ENCODE peak calls at places on chromosomes 1 and 21, in eight cellular contexts. N, W, T, H, E, I, Y and M are unnamed samples.
A peak's percentile ranks its signal among the peaks of the same experiment; 100 is the strongest.

GRCh38 chr21:46621457-46622182 is 13.9 kb upstream of the PRMT2 start:
- DNase-seq in I (no peak), Y (no peak), W (no peak), N (peak; percentile 62), H (no peak), E (no peak), T (no peak), M (no peak)

GRCh38 chr1:179816196-179816960 is 61.2 kb downstream of the TOR1AIP2 start:
- DNase-seq in E (peak; percentile 66), N (peak; percentile 73), W (no peak), Y (no peak), H (no peak), I (no peak), T (no peak), M (no peak)

GRCh38 chr1:6357243-6357929 is 36.2 kb downstream of the ACOT7 start:
- DNase-seq in H (no peak), W (peak; percentile 36), T (no peak), N (no peak), E (no peak), Y (peak; percentile 47), I (no peak), M (no peak)

GRCh38 chr1:183922197-183922596 is 115.3 kb downstream of the COLGALT2 start:
- DNase-seq in N (no peak), I (no peak), W (no peak), H (no peak), T (no peak), Y (no peak), E (no peak), M (no peak)

GRCh38 chr1:94553931-94554330 is 12.4 kb upstream of the F3 start:
- DNase-seq in E (no peak), N (no peak), H (no peak), W (no peak), Y (no peak), I (no peak), T (no peak), M (no peak)

GRCh38 chr1:89953072-89953626 is 41.8 kb upstream of the ZNF326 start:
- DNase-seq in I (peak; percentile 85), T (peak; percentile 36), N (no peak), E (no peak), W (peak; percentile 70), H (peak; percentile 36), Y (peak; percentile 82), M (peak; percentile 10)

GRCh38 chr1:90720137-90720636 is 3.1 kb upstream of the BARHL2 start:
- DNase-seq in N (no peak), Y (no peak), H (no peak), W (no peak), T (no peak), E (no peak), I (no peak), M (no peak)

GRCh38 chr1:54970901-54971300 is 9.5 kb upstream of the TMEM61 start:
- DNase-seq in Y (no peak), H (no peak), I (no peak), T (no peak), E (no peak), W (no peak), N (no peak), M (no peak)

GRCh38 chr1:218772575-218772974 is 401.1 kb upstream of the LYPLAL1 start:
- DNase-seq in N (no peak), Y (no peak), H (no peak), T (no peak), W (no peak), I (no peak), E (no peak), M (no peak)

GRCh38 chr1:94063379-94063778 is 57.6 kb downstream of the ABCA4 start:
- DNase-seq in W (peak; percentile 36), H (peak; percentile 48), I (peak; percentile 58), E (peak; percentile 40), Y (peak; percentile 35), N (peak; percentile 68), T (no peak), M (no peak)

GRCh38 chr1:37901191-37901892 is 42.0 kb upstream of the MTF1 start:
- DNase-seq in T (no peak), I (no peak), Y (no peak), W (no peak), E (no peak), H (no peak), N (no peak), M (no peak)

GRCh38 chr1:87104945-87105344 is 190.5 kb downstream of the HS2ST1 start:
- DNase-seq in T (no peak), H (no peak), Y (no peak), W (no peak), E (no peak), I (no peak), N (no peak), M (no peak)

GRCh38 chr1:87106867-87107266 is 192.4 kb downstream of the HS2ST1 start:
- DNase-seq in H (no peak), I (no peak), N (no peak), E (no peak), T (no peak), W (no peak), Y (no peak), M (no peak)

GRCh38 chr1:87109012-87109411 is 194.6 kb downstream of the HS2ST1 start:
- DNase-seq in Y (no peak), E (no peak), W (no peak), I (no peak), N (no peak), T (no peak), H (no peak), M (no peak)

GRCh38 chr1:87106158-87106557 is 191.7 kb downstream of the HS2ST1 start:
- DNase-seq in T (no peak), W (no peak), I (no peak), Y (no peak), N (no peak), H (no peak), E (no peak), M (no peak)

DNA sequence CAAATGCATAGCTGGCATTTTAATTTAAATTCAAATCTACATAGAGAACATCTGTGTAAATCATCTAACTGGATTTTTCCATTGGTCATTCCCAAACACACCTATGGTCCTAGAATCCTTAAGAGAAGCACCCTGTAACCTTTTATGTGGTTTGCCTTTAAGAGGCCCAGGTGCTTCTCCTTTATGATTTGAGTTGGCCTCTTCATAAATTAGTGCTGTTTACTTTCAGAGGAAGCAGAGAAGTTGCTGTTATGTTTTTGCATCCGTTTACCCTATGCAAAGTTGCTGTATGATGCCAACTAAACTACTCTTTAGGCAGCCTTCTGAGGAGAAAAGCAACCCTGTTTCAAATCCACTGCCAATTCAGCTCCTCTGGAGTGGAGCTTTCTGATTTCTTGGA is 193.8 kb downstream of the HS2ST1 start:
- DNase-seq in Y (no peak), I (no peak), H (no peak), W (no peak), N (no peak), E (no peak), T (no peak), M (no peak)
- H3K4me1 ChIP-seq in Y (no peaks in the 10 kb centered on the region), I (peaks cover 20% of the 10 kb centered on the region), H (no peaks in the 10 kb centered on the region), W (peaks cover 5% of the 10 kb centered on the region), N (no peaks in the 10 kb centered on the region), E (peaks cover 24% of the 10 kb centered on the region), T (peaks cover 20% of the 10 kb centered on the region), M (no peaks in the 10 kb centered on the region)

DNA sequence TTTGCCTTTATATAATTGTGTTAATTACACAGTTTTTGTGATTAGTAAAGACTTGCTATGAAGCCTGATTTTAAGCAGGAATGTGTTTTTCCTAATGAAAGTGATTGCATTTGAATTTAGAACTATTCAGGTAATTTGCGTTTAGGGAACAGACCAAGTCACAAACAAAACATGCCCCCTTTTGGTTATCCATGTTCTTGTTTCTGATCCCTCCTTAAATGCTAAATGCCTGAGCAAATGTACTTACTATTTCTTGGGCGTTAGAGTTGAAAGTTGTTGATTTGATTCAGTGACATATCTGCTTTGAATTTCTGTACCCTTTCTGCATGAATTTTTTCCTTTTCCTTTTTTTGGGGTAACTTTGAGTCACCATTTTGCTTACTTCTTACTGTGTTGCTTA is 5.2 kb downstream of the POU2F1 start:
- DNase-seq in H (no peak), T (no peak), N (no peak), E (no peak), Y (no peak), I (no peak), W (no peak), M (no peak)
- H3K4me1 ChIP-seq in H (peaks cover 62% of the 10 kb centered on the region), T (peaks cover 56% of the 10 kb centered on the region), N (peaks cover 25% of the 10 kb centered on the region), E (peaks cover 59% of the 10 kb centered on the region), Y (peaks cover 10% of the 10 kb centered on the region), I (peaks cover 56% of the 10 kb centered on the region), W (peaks cover 33% of the 10 kb centered on the region), M (peaks cover 10% of the 10 kb centered on the region)

GRCh38 chr1:156102634-156103511 is 11.6 kb upstream of the LMNA start:
- DNase-seq in E (no peak), W (no peak), T (no peak), H (no peak), I (no peak), N (no peak), Y (no peak), M (no peak)

GRCh38 chr1:156098782-156099181 is 15.7 kb upstream of the LMNA start:
- DNase-seq in T (no peak), N (no peak), W (no peak), H (no peak), E (no peak), Y (no peak), I (no peak), M (no peak)

GRCh38 chr1:156099282-156099681 is 15.2 kb upstream of the LMNA start:
- DNase-seq in W (no peak), E (no peak), I (no peak), Y (no peak), N (no peak), T (no peak), H (no peak), M (no peak)

GRCh38 chr1:156101880-156102279 is 12.6 kb upstream of the LMNA start:
- DNase-seq in E (peak; percentile 61), Y (no peak), T (no peak), W (no peak), H (no peak), I (no peak), N (no peak), M (no peak)

GRCh38 chr1:156100205-156100995 is 14.1 kb upstream of the LMNA start:
- DNase-seq in T (no peak), W (peak; percentile 50), Y (peak; percentile 44), E (no peak), N (no peak), H (no peak), I (no peak), M (no peak)
- H3K4me1 ChIP-seq in T (peaks cover 65% of the 10 kb centered on the region), W (peaks cover 14% of the 10 kb centered on the region), Y (peaks cover 43% of the 10 kb centered on the region), E (peaks cover 79% of the 10 kb centered on the region), N (peaks cover 48% of the 10 kb centered on the region), H (peaks cover 68% of the 10 kb centered on the region), I (peaks cover 78% of the 10 kb centered on the region), M (peaks cover 57% of the 10 kb centered on the region)

DNA sequence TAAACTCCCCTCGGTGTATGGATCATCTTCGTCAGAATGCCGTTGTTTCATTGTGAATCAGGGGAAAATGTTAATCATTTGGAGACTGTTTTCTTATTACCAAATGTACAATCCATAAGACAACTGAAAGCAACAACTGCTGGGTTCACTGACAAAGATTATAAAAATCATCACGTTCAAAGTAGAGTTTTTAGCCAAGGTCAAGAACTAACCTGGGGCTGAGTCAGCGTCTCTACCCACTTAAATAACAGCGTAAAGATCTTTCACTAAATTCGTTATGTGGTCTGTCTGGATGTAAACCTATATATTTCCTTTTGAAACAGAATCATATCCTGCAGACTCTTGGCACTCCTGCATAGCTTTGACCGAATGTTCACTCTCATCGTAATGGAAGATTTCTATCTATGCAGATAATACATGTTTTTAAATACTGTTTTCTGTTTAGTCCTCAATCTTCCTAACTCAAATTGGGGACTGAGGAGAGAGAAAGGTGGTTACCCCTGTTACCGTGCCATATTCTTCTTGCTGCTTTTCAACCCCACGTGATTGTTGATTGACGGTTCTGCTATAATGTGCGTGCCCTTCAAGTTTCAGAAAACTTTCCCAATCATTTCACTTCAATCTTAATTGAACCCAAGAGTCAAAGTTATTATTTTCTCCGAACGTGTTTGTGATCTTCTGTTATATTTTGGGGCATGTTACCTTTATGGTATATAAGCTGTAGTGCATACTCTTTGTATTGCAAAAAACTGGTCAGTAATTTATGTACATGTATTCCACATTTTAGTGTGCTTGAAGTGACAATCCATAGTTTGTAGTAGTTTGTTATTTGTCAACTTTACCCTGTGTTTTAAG is 15.6 kb upstream of the NCMAP start:
- DNase-seq in E (no peak), I (no peak), H (no peak), W (no peak), N (no peak), T (no peak), Y (no peak), M (no peak)
- H3K4me1 ChIP-seq in E (no peaks in the 10 kb centered on the region), I (peaks cover 69% of the 10 kb centered on the region), H (peaks cover 17% of the 10 kb centered on the region), W (peaks cover 46% of the 10 kb centered on the region), N (no peaks in the 10 kb centered on the region), T (no peaks in the 10 kb centered on the region), Y (peaks cover 6% of the 10 kb centered on the region), M (peaks cover 45% of the 10 kb centered on the region)